ENCODE peak calls at places on chromosome 17, in nine cellular contexts. E is K562, Z is PC-9, X is A549, I is dorsolateral prefrontal cortex, A is cardiac muscle cell, S is fibroblast of mammary gland, U is tibial nerve, C is colonic mucosa. W is an unnamed sample.

GRCh38 chr17:77881545-77881944 is 77.0 kb upstream of the TNRC6C start:
- DNase-seq in A (peak), X (no peak), I (peak), S (peak), Z (no peak), C (peak), E (peak), U (peak), W (no peak)

GRCh38 chr17:41324180-41325075 is 8.9 kb upstream of the KRTAP17-1 start:
- DNase-seq in C (no peak), I (no peak), S (peak), X (peak), A (no peak), U (no peak), E (peak), Z (peak), W (peak)

GRCh38 chr17:41785876-41786226 is 660 bp downstream of the JUP start:
- DNase-seq in U (no peak), C (peak), I (no peak), A (no peak), X (no peak), Z (peak), E (peak), S (no peak), W (peak)

GRCh38 chr17:6067060-6067459 is 3.1 kb upstream of the WSCD1 start:
- DNase-seq in E (peak), Z (no peak), X (no peak), I (no peak), U (no peak), C (no peak), A (no peak), S (no peak), W (no peak)

GRCh38 chr17:32117399-32117798 is 24.9 kb upstream of the RHOT1 start:
- DNase-seq in U (no peak), S (no peak), Z (no peak), C (no peak), A (no peak), E (peak), X (no peak), I (no peak), W (no peak)

GRCh38 chr17:77356109-77356689 is 215.4 kb downstream of the SEC14L1 start:
- DNase-seq in C (peak), S (no peak), U (peak), X (no peak), E (no peak), I (peak), A (no peak), Z (no peak), W (no peak)

GRCh38 chr17:78208486-78208885 is 5.6 kb upstream of the BIRC5 start:
- DNase-seq in U (no peak), A (no peak), S (no peak), I (no peak), C (no peak), X (no peak), Z (no peak), E (no peak), W (no peak)

GRCh38 chr17:45782889-45783592 is 1.1 kb upstream of the CRHR1 start:
- DNase-seq in U (no peak), C (no peak), A (peak), I (peak), S (no peak), E (peak), X (peak), Z (no peak), W (peak)

GRCh38 chr17:40524243-40524965 is 23.0 kb upstream of the TNS4 start:
- DNase-seq in Z (peak), I (no peak), U (peak), S (no peak), A (no peak), X (no peak), E (no peak), C (no peak), W (no peak)

GRCh38 chr17:45813051-45813731 is 29.1 kb downstream of the CRHR1 start:
- DNase-seq in I (peak), S (no peak), E (peak), U (no peak), Z (no peak), A (peak), X (no peak), C (no peak), W (no peak)

GRCh38 chr17:19316756-19317358 is 45.7 kb downstream of the B9D1 start:
- DNase-seq in S (no peak), C (no peak), A (no peak), I (no peak), U (no peak), Z (no peak), X (no peak), E (no peak), W (no peak)

DNA sequence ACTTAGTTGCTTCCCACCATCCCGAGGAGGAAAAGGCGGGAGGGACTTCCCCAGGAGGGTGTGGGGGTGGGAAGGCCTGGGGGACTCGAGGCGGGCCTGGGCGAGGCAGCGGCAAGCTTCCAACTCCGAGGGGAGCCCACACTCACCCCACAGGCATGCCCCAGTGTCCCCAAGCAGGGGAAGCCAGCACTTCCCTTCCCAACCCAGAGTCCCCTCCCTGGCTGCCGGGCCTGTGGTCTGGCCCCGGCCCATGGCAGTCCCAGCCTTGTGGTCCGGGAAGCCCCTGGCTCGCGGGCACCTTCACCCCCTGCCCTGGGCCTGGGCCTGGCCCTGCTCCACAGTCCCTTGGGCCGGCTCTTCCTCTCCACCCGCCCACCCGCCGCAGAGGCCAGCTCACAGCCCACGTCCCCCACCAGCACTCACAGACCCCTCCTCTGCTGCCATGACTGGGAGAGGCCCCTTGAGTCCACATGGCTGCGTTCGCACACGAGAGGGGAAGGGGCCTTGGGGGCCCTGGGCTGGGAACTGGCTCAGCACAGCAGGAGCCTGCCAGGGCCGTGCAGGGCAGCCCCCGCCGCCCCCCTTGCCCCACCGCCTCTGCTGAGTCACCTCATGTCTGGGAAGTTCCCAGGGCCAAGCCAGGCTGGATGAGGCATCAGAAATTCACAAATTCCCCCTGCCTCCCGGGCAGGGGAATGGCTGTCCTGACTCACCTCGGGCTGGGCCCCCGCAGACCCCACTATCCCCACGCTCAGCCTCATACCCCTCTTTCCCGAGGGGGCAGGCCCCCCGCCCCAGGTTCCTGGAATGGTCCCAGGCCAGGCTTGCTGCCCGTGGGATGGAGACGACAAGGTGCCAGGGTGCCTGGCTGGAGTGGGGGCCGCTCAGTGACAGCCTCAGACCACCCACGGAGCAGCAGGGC is 27.8 kb downstream of the BAHCC1 start:
- DNase-seq in S (peak), A (peak), X (peak), U (no peak), Z (peak), E (peak), I (no peak), C (no peak), W (no peak)
- H3K4me3 ChIP-seq in S (peak), A (no peak), X (peak), U (peak), Z (peak), E (no peak), I (no peak), C (no peak), W (no peak)

GRCh38 chr17:12620200-12620720 is 45.4 kb upstream of the MYOCD start:
- DNase-seq in A (peak), I (no peak), U (no peak), S (peak), E (no peak), C (no peak), Z (no peak), X (no peak), W (no peak)
- TF ChIP-seq CTCF in A (no peak), I (no peak), U (no peak), S (no peak), E (no peak), C (no peak), Z (no peak), X (no peak), W (no peak)

DNA sequence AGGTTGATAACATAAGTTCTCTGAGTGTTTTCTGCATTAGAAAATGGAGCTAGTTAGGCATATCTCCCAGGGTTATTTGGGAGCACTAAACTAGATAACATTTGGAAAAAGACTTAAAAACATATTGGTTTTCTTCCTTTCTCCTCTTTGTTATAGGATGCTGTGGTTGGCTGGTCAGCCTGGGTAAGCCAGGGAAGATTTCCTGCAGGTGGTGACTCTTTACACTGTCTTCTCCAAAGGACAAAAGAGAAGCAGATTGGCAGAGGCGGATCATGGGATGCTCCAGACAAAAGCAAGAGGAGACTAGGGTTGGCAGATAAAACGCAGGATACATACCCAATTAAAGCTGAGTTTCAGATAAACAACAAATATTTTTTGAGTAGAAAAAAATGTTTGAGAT is 6.2 kb upstream of the CRYBA1 start:
- DNase-seq in S (no peak), X (no peak), A (no peak), U (no peak), Z (no peak), I (no peak), C (no peak), E (no peak), W (no peak)
- H3K4me3 ChIP-seq in S (no peak), X (no peak), A (no peak), U (no peak), Z (no peak), I (no peak), C (no peak), E (no peak), W (no peak)

DNA sequence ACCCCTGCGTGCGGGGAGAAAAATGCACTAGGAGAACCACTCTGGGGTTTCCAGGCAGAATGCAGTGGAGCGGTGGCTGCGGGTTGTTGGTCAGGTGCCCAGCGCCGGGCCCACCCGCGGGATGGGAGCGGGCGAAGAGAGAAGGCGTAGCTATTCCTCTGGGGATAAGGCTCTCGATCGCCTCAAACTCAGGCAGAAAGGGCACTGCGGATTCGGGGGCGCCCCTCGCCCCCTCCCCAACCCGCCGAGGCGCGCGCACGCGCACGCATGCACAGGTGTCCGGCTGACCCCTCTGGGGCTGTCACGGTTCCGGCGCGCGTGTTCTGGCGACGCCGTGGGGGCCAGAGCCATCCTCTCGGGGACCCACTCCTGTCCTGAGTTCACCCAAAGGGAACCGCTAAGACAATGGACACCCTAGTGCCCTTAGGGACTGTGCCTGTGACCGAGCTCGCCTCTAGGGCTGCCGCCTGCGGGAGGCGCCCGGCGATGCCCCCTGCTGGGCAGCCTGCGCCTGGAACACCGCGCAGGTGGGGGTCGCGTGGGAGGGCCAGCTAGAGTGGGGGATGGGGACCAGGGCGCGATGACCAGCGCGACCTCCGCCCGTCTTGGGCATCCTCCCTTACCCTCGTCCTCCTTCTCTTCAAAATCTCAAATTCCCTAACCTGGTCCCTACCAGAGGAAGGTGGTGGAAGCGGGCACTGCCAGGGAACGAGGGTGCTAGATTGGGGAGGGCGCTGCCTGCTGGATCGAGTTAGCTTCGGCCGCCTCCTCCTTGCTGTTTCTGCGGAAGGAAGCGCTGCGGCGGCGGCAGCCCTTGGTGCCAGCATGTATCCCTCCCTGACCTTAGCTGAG is 14.4 kb upstream of the CBX8 start:
- DNase-seq in E (peak), X (peak), A (no peak), S (no peak), C (no peak), I (peak), U (no peak), Z (no peak), W (peak)
- TF ChIP-seq CTCF in E (peak), X (peak), A (peak), S (peak), C (peak), I (peak), U (peak), Z (peak), W (peak)

DNA sequence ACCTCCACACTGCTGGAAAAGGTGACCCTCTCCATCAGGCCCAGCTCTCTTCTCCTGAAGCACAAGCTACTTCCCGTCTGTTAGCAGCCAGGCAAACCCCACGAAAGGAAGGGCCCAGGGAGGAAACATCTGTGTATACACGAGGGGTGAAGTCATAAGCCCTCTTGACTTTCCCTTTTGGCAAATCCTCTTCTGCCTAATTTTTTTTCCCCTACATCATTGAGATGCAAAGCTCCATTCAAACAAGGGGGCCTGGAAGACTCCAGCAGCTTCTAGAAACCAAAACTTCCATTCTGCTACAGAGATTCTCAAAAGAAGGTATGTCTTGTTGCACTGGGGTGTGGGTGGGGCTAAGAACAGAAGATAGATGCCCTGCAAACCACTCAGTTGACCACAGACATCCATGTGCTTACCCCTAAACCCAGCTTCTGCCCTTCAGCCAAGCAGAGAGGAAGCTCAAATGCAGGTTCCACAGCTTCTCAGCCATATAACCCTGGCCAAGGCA is 145.6 kb upstream of the RCVRN start:
- DNase-seq in I (no peak), X (no peak), A (peak), E (no peak), S (peak), U (no peak), Z (no peak), C (peak), W (no peak)
- H3K4me3 ChIP-seq in I (no peak), X (no peak), A (no peak), E (no peak), S (no peak), U (no peak), Z (no peak), C (no peak), W (no peak)

GRCh38 chr17:58487589-58488427 is at the start of gene HSF5:
- DNase-seq in S (no peak), A (peak), U (no peak), X (no peak), E (no peak), I (no peak), C (no peak), Z (no peak), W (no peak)
- TF ChIP-seq CTCF in S (no peak), A (peak), U (peak), X (no peak), E (no peak), I (no peak), C (no peak), Z (no peak), W (no peak)

GRCh38 chr17:75724016-75725003 is 3.1 kb downstream of the ITGB4 start:
- DNase-seq in Z (no peak), C (peak), A (no peak), U (no peak), X (no peak), E (no peak), I (no peak), S (no peak), W (no peak)
- H3K4me3 ChIP-seq in Z (peak), C (no peak), A (no peak), U (peak), X (no peak), E (no peak), I (no peak), S (no peak), W (no peak)

GRCh38 chr17:43524945-43525575 is 21.1 kb downstream of the ETV4 start:
- DNase-seq in E (no peak), X (no peak), U (no peak), A (peak), I (no peak), Z (no peak), C (no peak), S (no peak), W (no peak)
- TF ChIP-seq CTCF in E (no peak), X (no peak), U (no peak), A (no peak), I (no peak), Z (no peak), C (no peak), S (no peak), W (no peak)

GRCh38 chr17:16419074-16419928 is 3.9 kb downstream of the TRPV2 start:
- DNase-seq in S (peak), C (no peak), X (peak), I (no peak), U (no peak), Z (peak), A (peak), E (peak), W (no peak)
- H3K4me3 ChIP-seq in S (peak), C (no peak), X (no peak), I (no peak), U (no peak), Z (peak), A (no peak), E (no peak), W (no peak)